ENCODE peak calls at places on chromosome 4, in four cellular contexts. One of them, this sample, is unnamed.

GRCh38 chr4:39020130-39020529 is 12.1 kb downstream of the TMEM156 start:
- DNase-seq in mesendoderm: no peak
- DNase-seq in H1: no peak
- DNase-seq in IMR-90: peak
- DNase-seq in this sample: no peak

GRCh38 chr4:136412708-136413107 is 1119.6 kb downstream of the PCDH18 start:
- DNase-seq in mesendoderm: no peak
- DNase-seq in H1: no peak
- DNase-seq in IMR-90: peak
- DNase-seq in this sample: no peak

GRCh38 chr4:95124906-95125504 is 367.2 kb downstream of the BMPR1B start:
- DNase-seq in mesendoderm: peak
- DNase-seq in H1: no peak
- DNase-seq in IMR-90: peak
- DNase-seq in this sample: peak

GRCh38 chr4:145012841-145013240 is 85.2 kb downstream of the ANAPC10 start:
- DNase-seq in mesendoderm: peak
- DNase-seq in H1: no peak
- DNase-seq in IMR-90: peak
- DNase-seq in this sample: no peak

GRCh38 chr4:5824635-5825034 is 68.3 kb downstream of the CRMP1 start:
- DNase-seq in mesendoderm: peak
- DNase-seq in H1: no peak
- DNase-seq in IMR-90: peak
- DNase-seq in this sample: no peak

GRCh38 chr4:111136438-111136837 is 513.6 kb upstream of the PITX2 start:
- DNase-seq in mesendoderm: peak
- DNase-seq in H1: no peak
- DNase-seq in IMR-90: peak
- DNase-seq in this sample: no peak

GRCh38 chr4:83238393-83238792 is 46.2 kb downstream of the COQ2 start:
- DNase-seq in mesendoderm: no peak
- DNase-seq in H1: no peak
- DNase-seq in IMR-90: no peak
- DNase-seq in this sample: no peak

GRCh38 chr4:112099701-112100289 is 45.5 kb upstream of the FAM241A start:
- DNase-seq in mesendoderm: peak
- DNase-seq in H1: no peak
- DNase-seq in IMR-90: peak
- DNase-seq in this sample: no peak

GRCh38 chr4:34181891-34182290 is 2062.4 kb downstream of the ARAP2 start:
- DNase-seq in mesendoderm: no peak
- DNase-seq in H1: no peak
- DNase-seq in IMR-90: peak
- DNase-seq in this sample: no peak

GRCh38 chr4:16603178-16603577 is 295.3 kb downstream of the LDB2 start:
- DNase-seq in mesendoderm: peak
- DNase-seq in H1: no peak
- DNase-seq in IMR-90: no peak
- DNase-seq in this sample: no peak

GRCh38 chr4:17232575-17233253 is 279.2 kb downstream of the QDPR start:
- DNase-seq in mesendoderm: no peak
- DNase-seq in H1: no peak
- DNase-seq in IMR-90: peak
- DNase-seq in this sample: no peak

GRCh38 chr4:11914406-11914805 is 485.7 kb upstream of the HS3ST1 start:
- DNase-seq in mesendoderm: peak
- DNase-seq in H1: no peak
- DNase-seq in IMR-90: no peak
- DNase-seq in this sample: peak

GRCh38 chr4:121875663-121876062 is 5.4 kb upstream of the BBS7 start:
- DNase-seq in mesendoderm: no peak
- DNase-seq in H1: no peak
- DNase-seq in IMR-90: no peak
- DNase-seq in this sample: no peak

GRCh38 chr4:25888781-25889180 is 25.2 kb upstream of the SMIM20 start:
- DNase-seq in mesendoderm: no peak
- DNase-seq in H1: no peak
- DNase-seq in IMR-90: peak
- DNase-seq in this sample: no peak

GRCh38 chr4:11549525-11549924 is 120.8 kb upstream of the HS3ST1 start:
- DNase-seq in mesendoderm: no peak
- DNase-seq in H1: no peak
- DNase-seq in IMR-90: peak
- DNase-seq in this sample: no peak

GRCh38 chr4:152106113-152106763 is 345.4 kb upstream of the GATB start:
- DNase-seq in mesendoderm: peak
- DNase-seq in H1: no peak
- DNase-seq in IMR-90: peak
- DNase-seq in this sample: no peak

GRCh38 chr4:42490015-42490414 is 92.7 kb downstream of the SHISA3 start:
- DNase-seq in mesendoderm: no peak
- DNase-seq in H1: no peak
- DNase-seq in IMR-90: no peak
- DNase-seq in this sample: no peak

GRCh38 chr4:26082565-26082964 is 168.5 kb downstream of the SMIM20 start:
- DNase-seq in mesendoderm: no peak
- DNase-seq in H1: no peak
- DNase-seq in IMR-90: no peak
- DNase-seq in this sample: no peak

GRCh38 chr4:26985836-26986235 is 125.2 kb downstream of the STIM2 start:
- DNase-seq in mesendoderm: no peak
- DNase-seq in H1: no peak
- DNase-seq in IMR-90: no peak
- DNase-seq in this sample: no peak

GRCh38 chr4:176569301-176569700 is 223.4 kb downstream of the VEGFC start:
- DNase-seq in mesendoderm: no peak
- DNase-seq in H1: no peak
- DNase-seq in IMR-90: no peak
- DNase-seq in this sample: no peak

GRCh38 chr4:138706206-138706605 is 309.4 kb upstream of the NOCT start:
- DNase-seq in mesendoderm: no peak
- DNase-seq in H1: no peak
- DNase-seq in IMR-90: peak
- DNase-seq in this sample: no peak

GRCh38 chr4:23023121-23023520 is 330.4 kb downstream of the GBA3 start:
- DNase-seq in mesendoderm: peak
- DNase-seq in H1: no peak
- DNase-seq in IMR-90: no peak
- DNase-seq in this sample: no peak

GRCh38 chr4:125789018-125789417 is 474.3 kb downstream of the FAT4 start:
- DNase-seq in mesendoderm: no peak
- DNase-seq in H1: no peak
- DNase-seq in IMR-90: peak
- DNase-seq in this sample: no peak

GRCh38 chr4:8695237-8696219 is 103.0 kb downstream of the CPZ start:
- DNase-seq in mesendoderm: no peak
- DNase-seq in H1: peak
- DNase-seq in IMR-90: no peak
- DNase-seq in this sample: peak

GRCh38 chr4:5456296-5456845 is 252.0 kb downstream of the EVC2 start:
- DNase-seq in mesendoderm: no peak
- DNase-seq in H1: no peak
- DNase-seq in IMR-90: no peak
- DNase-seq in this sample: no peak

GRCh38 chr4:7251321-7251720 is 59.0 kb downstream of the SORCS2 start:
- DNase-seq in mesendoderm: no peak
- DNase-seq in H1: no peak
- DNase-seq in IMR-90: no peak
- DNase-seq in this sample: no peak

GRCh38 chr4:47839259-47839658 is 1.4 kb upstream of the CORIN start:
- DNase-seq in mesendoderm: peak
- DNase-seq in H1: no peak
- DNase-seq in IMR-90: peak
- DNase-seq in this sample: no peak

GRCh38 chr4:17578482-17578891 is 1.5 kb downstream of the LAP3 start:
- DNase-seq in mesendoderm: no peak
- DNase-seq in H1: no peak
- DNase-seq in IMR-90: peak
- DNase-seq in this sample: no peak

GRCh38 chr4:106033469-106033868 is 138.2 kb downstream of the NPNT start:
- DNase-seq in mesendoderm: no peak
- DNase-seq in H1: no peak
- DNase-seq in IMR-90: no peak
- DNase-seq in this sample: no peak

GRCh38 chr4:123398803-123399637 is 2.4 kb downstream of the SPRY1 start:
- DNase-seq in mesendoderm: peak
- DNase-seq in H1: no peak
- DNase-seq in IMR-90: peak
- DNase-seq in this sample: peak

GRCh38 chr4:145320269-145320668 is 139.9 kb upstream of the OTUD4 start:
- DNase-seq in mesendoderm: no peak
- DNase-seq in H1: no peak
- DNase-seq in IMR-90: no peak
- DNase-seq in this sample: no peak

GRCh38 chr4:95510145-95510544 is 38.6 kb downstream of the UNC5C start:
- DNase-seq in mesendoderm: no peak
- DNase-seq in H1: no peak
- DNase-seq in IMR-90: peak
- DNase-seq in this sample: no peak

GRCh38 chr4:133921280-133922195 is 280.1 kb downstream of the PABPC4L start:
- DNase-seq in mesendoderm: peak
- DNase-seq in H1: no peak
- DNase-seq in IMR-90: peak
- DNase-seq in this sample: no peak

GRCh38 chr4:94452476-94453300 is 946 bp downstream of the PDLIM5 start:
- DNase-seq in mesendoderm: peak
- DNase-seq in H1: peak
- DNase-seq in IMR-90: peak
- DNase-seq in this sample: peak

GRCh38 chr4:88008133-88008621 is 742 bp downstream of the PKD2 start:
- DNase-seq in mesendoderm: peak
- DNase-seq in H1: peak
- DNase-seq in IMR-90: peak
- DNase-seq in this sample: peak

GRCh38 chr4:78361621-78362120 is 189.9 kb upstream of the ANXA3 start:
- DNase-seq in mesendoderm: no peak
- DNase-seq in H1: no peak
- DNase-seq in IMR-90: no peak
- DNase-seq in this sample: no peak

GRCh38 chr4:78357122-78357521 is 194.4 kb upstream of the ANXA3 start:
- DNase-seq in mesendoderm: no peak
- DNase-seq in H1: no peak
- DNase-seq in IMR-90: no peak
- DNase-seq in this sample: no peak

GRCh38 chr4:78362310-78362709 is 189.3 kb upstream of the ANXA3 start:
- DNase-seq in mesendoderm: peak
- DNase-seq in H1: peak
- DNase-seq in IMR-90: no peak
- DNase-seq in this sample: peak

GRCh38 chr4:78360466-78360865 is 191.1 kb upstream of the ANXA3 start:
- DNase-seq in mesendoderm: peak
- DNase-seq in H1: no peak
- DNase-seq in IMR-90: no peak
- DNase-seq in this sample: no peak

GRCh38 chr4:78363031-78363430 is 188.5 kb upstream of the ANXA3 start:
- DNase-seq in mesendoderm: peak
- DNase-seq in H1: no peak
- DNase-seq in IMR-90: no peak
- DNase-seq in this sample: no peak
- H3K56ac ChIP-seq in mesendoderm: peak
- H3K56ac ChIP-seq in H1: no peak
- H3K56ac ChIP-seq in IMR-90: no peak
- H3K56ac ChIP-seq in this sample: no peak

GRCh38 chr4:180377741-180378140 is 1865.5 kb upstream of the TENM3 start:
- DNase-seq in mesendoderm: no peak
- DNase-seq in H1: no peak
- DNase-seq in IMR-90: no peak
- DNase-seq in this sample: no peak

GRCh38 chr4:180380733-180381132 is 1862.5 kb upstream of the TENM3 start:
- DNase-seq in mesendoderm: no peak
- DNase-seq in H1: no peak
- DNase-seq in IMR-90: peak
- DNase-seq in this sample: no peak
- H4K8ac ChIP-seq in mesendoderm: no peak
- H4K8ac ChIP-seq in H1: no peak
- H4K8ac ChIP-seq in IMR-90: no peak
- H4K8ac ChIP-seq in this sample: no peak

GRCh38 chr4:2394544-2394943 is 23.9 kb downstream of the ZFYVE28 start:
- DNase-seq in mesendoderm: no peak
- DNase-seq in H1: no peak
- DNase-seq in IMR-90: no peak
- DNase-seq in this sample: no peak
- H3K56ac ChIP-seq in mesendoderm: no peak
- H3K56ac ChIP-seq in H1: no peak
- H3K56ac ChIP-seq in IMR-90: no peak
- H3K56ac ChIP-seq in this sample: no peak

DNA sequence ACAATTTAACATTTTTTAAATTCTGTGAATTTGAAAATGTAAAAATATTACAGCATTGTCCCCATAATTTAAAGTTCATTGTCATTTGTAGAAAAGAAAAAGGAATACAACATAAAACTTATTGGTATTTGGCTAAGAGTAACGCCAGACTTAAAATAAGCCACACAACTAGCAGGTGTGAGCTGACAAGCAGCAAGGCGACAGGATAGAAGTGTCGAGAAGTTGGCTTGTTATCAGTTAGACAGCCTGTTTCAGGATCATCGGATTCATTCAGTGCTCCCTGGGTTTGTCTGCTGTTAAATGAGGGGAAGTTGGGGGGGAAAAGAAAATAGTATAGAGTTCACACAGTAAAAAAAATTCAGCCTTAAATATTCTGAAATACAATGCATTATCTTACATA is 393.6 kb downstream of the IL15 start:
- DNase-seq in mesendoderm: no peak
- DNase-seq in H1: no peak
- DNase-seq in IMR-90: no peak
- DNase-seq in this sample: no peak
- H4K8ac ChIP-seq in mesendoderm: no peak
- H4K8ac ChIP-seq in H1: no peak
- H4K8ac ChIP-seq in IMR-90: no peak
- H4K8ac ChIP-seq in this sample: no peak

DNA sequence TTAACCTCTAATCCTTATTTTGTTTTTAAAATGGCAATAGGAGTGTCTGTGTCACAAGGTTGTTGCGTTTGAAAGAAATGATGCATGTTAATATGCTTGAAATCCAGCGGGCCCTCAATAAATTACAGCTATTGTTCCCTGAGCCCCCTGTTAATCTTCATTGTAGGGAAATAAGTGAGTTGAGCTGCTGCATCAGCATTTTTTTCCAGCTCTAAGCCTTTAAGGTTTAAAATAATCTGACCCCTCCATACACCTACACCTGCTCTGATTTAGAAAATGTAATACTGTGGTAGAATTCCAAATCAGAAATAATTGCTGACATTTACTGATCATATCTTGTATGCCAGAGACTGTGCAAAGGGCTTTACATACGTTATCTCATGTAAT is 2.6 kb upstream of the MSMO1 start:
- DNase-seq in mesendoderm: no peak
- DNase-seq in H1: no peak
- DNase-seq in IMR-90: no peak
- DNase-seq in this sample: no peak
- H3K56ac ChIP-seq in mesendoderm: no peak
- H3K56ac ChIP-seq in H1: no peak
- H3K56ac ChIP-seq in IMR-90: no peak
- H3K56ac ChIP-seq in this sample: no peak

This sample was measured in H9.